ENCODE peak calls at places on chromosomes 1 and 21, in nine cellular contexts. C is AG09319, E is lower leg skin, U is cardiac muscle cell, O is neural crest cell, F is GM12865, G is left lung, J is neural progenitor cell, S is kidney. T is an unnamed sample.

GRCh38 chr1:218273757-218274505 is 11.2 kb upstream of the RRP15 start:
- DNase-seq in C (no peak), E (no peak), U (no peak), O (no peak), F (no peak), G (no peak), J (peak), S (no peak), T (no peak)

GRCh38 chr1:222617367-222617951 is 438 bp upstream of the MIA3 start:
- DNase-seq in C (peak), E (peak), U (peak), O (peak), F (peak), G (peak), J (peak), S (peak), T (peak)

GRCh38 chr1:215087603-215088002 is 5.1 kb downstream of the KCNK2 start:
- DNase-seq in C (no peak), E (no peak), U (no peak), O (no peak), F (no peak), G (no peak), J (no peak), S (no peak), T (no peak)

GRCh38 chr1:156705321-156705917 is at the start of gene CRABP2:
- DNase-seq in C (no peak), E (peak), U (peak), O (no peak), F (no peak), G (peak), J (peak), S (peak), T (no peak)

GRCh38 chr21:26070822-26071425 is 99.6 kb downstream of the APP start:
- DNase-seq in C (peak), E (no peak), U (no peak), O (no peak), F (peak), G (peak), J (peak), S (no peak), T (no peak)

GRCh38 chr1:36560177-36560576 is 77.5 kb upstream of the CSF3R start:
- DNase-seq in C (no peak), E (peak), U (no peak), O (no peak), F (no peak), G (no peak), J (no peak), S (no peak), T (peak)

GRCh38 chr1:67969446-67969845 is 81.0 kb downstream of the DIRAS3 start:
- DNase-seq in C (no peak), E (no peak), U (no peak), O (no peak), F (no peak), G (no peak), J (no peak), S (no peak), T (no peak)

GRCh38 chr1:226526801-226527595 is 21.6 kb upstream of the STUM start:
- DNase-seq in C (no peak), E (peak), U (peak), O (no peak), F (peak), G (no peak), J (peak), S (no peak), T (no peak)

GRCh38 chr1:157437301-157437700 is 115.0 kb downstream of the FCRL5 start:
- DNase-seq in C (no peak), E (no peak), U (no peak), O (no peak), F (no peak), G (no peak), J (no peak), S (no peak), T (no peak)

GRCh38 chr1:39759436-39759726 is 11.8 kb downstream of the OXCT2 start:
- DNase-seq in C (no peak), E (no peak), U (no peak), O (no peak), F (no peak), G (no peak), J (no peak), S (no peak), T (no peak)

GRCh38 chr1:119885903-119886783 is 10.2 kb downstream of the ADAM30 start:
- DNase-seq in C (no peak), E (no peak), U (peak), O (peak), F (peak), G (peak), J (peak), S (no peak), T (no peak)

GRCh38 chr1:56081151-56081550 is 498.2 kb downstream of the PLPP3 start:
- DNase-seq in C (peak), E (no peak), U (no peak), O (no peak), F (no peak), G (no peak), J (no peak), S (no peak), T (no peak)

GRCh38 chr1:212612251-212612961 is 3.8 kb downstream of the ATF3 start:
- DNase-seq in C (no peak), E (no peak), U (no peak), O (no peak), F (no peak), G (no peak), J (no peak), S (no peak), T (no peak)

GRCh38 chr1:59498640-59499039 is 201.7 kb downstream of the FGGY start:
- DNase-seq in C (no peak), E (no peak), U (no peak), O (no peak), F (no peak), G (no peak), J (no peak), S (no peak), T (no peak)

GRCh38 chr1:2412395-2412772 is at the start of gene PEX10:
- DNase-seq in C (peak), E (peak), U (peak), O (peak), F (peak), G (peak), J (peak), S (peak), T (peak)

GRCh38 chr1:183699643-183700160 is 46.6 kb upstream of the APOBEC4 start:
- DNase-seq in C (no peak), E (no peak), U (peak), O (no peak), F (no peak), G (no peak), J (peak), S (no peak), T (no peak)

GRCh38 chr1:55524013-55524412 is 308.8 kb upstream of the USP24 start:
- DNase-seq in C (no peak), E (no peak), U (no peak), O (no peak), F (no peak), G (no peak), J (no peak), S (no peak), T (no peak)

GRCh38 chr1:53511933-53512806 is 53.0 kb downstream of the DMRTB1 start:
- DNase-seq in C (no peak), E (no peak), U (peak), O (no peak), F (no peak), G (peak), J (no peak), S (no peak), T (no peak)

DNA sequence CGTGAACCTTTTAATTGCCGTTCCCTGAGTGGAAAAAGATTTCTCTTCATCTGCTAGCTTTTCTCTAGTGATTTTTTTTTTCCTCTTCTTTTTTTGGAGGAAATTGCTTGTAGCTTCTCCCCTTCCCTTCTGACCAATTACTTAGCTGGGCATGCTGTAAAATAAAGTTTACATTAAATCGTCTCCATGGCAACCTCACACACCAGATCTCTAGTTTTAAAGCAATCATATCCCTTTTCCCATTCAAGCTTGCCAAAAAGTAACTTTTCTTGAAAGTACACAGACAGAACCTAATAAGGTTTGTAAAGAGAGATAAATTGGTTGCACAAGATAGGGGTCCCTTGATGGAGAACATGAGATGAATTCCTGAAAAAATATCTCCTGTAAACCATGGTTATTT is 32.5 kb upstream of the HTR1D start:
- DNase-seq in C (no peak), E (no peak), U (no peak), O (no peak), F (no peak), G (no peak), J (no peak), S (no peak), T (no peak)
- TF ChIP-seq CTCF in C (no peak), E (no peak), U (no peak), O (no peak), F (no peak), G (no peak), J (no peak), S (no peak), T (no peak)

GRCh38 chr1:232369451-232369850 is 260.5 kb downstream of the SIPA1L2 start:
- DNase-seq in C (no peak), E (no peak), U (no peak), O (no peak), F (no peak), G (no peak), J (no peak), S (no peak), T (no peak)
- TF ChIP-seq CTCF in C (no peak), E (no peak), U (no peak), O (no peak), F (no peak), G (no peak), J (no peak), S (no peak), T (no peak)

GRCh38 chr1:154906621-154907081 is 29.9 kb downstream of the PMVK start:
- DNase-seq in C (no peak), E (peak), U (no peak), O (no peak), F (no peak), G (no peak), J (no peak), S (no peak), T (no peak)
- TF ChIP-seq CTCF in C (peak), E (no peak), U (peak), O (no peak), F (peak), G (no peak), J (peak), S (peak), T (peak)

DNA sequence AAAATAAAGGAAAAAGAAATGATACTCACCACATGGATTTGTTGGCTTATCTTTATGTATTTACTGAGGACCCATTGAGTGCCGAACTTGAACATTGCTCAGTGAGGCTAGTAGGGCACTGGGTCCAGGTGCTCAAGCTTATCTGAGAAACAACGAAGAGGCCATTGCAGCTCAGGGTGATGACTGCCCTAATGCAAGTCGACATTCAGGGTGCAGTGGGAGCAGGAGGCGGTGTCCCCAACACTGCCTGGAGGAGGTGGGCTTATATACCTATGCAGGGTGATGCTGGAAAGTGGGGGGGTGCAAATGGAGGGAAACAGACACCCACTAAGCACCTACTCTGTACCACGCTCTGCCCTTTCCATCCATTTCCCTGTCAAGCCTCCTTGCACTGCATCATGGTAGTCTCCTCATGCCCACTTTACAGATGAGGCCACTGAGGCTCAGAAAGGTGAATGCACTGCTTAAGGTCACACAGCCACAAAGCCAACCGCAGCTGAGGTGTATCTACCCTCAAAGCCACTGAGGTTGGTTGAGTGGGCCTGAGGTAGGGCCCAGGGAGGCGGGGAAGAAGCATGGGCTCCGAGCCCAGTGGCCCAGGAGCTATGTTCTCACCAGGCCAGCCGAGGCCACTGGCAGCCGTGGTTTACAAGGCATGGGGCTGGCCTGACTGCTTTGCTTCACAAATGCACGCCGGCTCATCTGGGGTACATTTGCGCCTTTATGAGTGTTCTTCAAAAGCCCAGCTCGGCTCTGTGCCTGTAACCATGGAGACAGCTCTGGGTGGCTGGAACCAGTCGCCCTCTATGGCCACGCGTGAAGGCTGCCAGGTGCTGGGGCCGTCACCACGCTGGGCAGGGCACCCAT is 103.8 kb downstream of the EPHB2 start:
- DNase-seq in C (no peak), E (no peak), U (no peak), O (no peak), F (no peak), G (peak), J (no peak), S (peak), T (no peak)
- TF ChIP-seq CTCF in C (no peak), E (no peak), U (no peak), O (no peak), F (no peak), G (no peak), J (no peak), S (no peak), T (no peak)

T was measured in RWPE2.